ENCODE peak calls at places on chromosomes 12 and 14, in seven cellular contexts. T is H1, D is IMR-90, N is mesendoderm, M is mesenchymal stem cell, Q is H9, F is trophoblast cell. S is an unnamed sample.

GRCh38 chr14:65495196-65495595 is 82.7 kb downstream of the FUT8 start:
- DNase-seq in N (no peak), D (peak), Q (no peak), M (peak), F (no peak), T (no peak), S (no peak)

GRCh38 chr14:61563880-61564622 is 131.3 kb upstream of the HIF1A start:
- DNase-seq in F (peak), T (no peak), D (no peak), Q (no peak), M (no peak), N (no peak), S (no peak)

GRCh38 chr12:65487679-65488078 is 209.2 kb downstream of the MSRB3 start:
- DNase-seq in T (no peak), Q (no peak), N (no peak), M (no peak), F (no peak), D (no peak), S (no peak)

GRCh38 chr12:83140135-83140534 is 453.4 kb downstream of the TMTC2 start:
- DNase-seq in F (no peak), D (no peak), T (no peak), N (no peak), Q (no peak), M (no peak), S (no peak)

GRCh38 chr14:40599726-40600125 is 1007.0 kb upstream of the LRFN5 start:
- DNase-seq in F (peak), Q (no peak), D (no peak), M (no peak), T (no peak), N (no peak), S (no peak)

GRCh38 chr12:89183985-89184435 is 168.3 kb downstream of the DUSP6 start:
- DNase-seq in M (peak), F (peak), Q (no peak), N (no peak), D (peak), T (no peak), S (no peak)

GRCh38 chr12:70733385-70733784 is 96.2 kb upstream of the PTPRB start:
- DNase-seq in T (no peak), Q (no peak), D (peak), M (peak), N (peak), F (peak), S (peak)

GRCh38 chr14:102220031-102220430 is 80.3 kb downstream of the WDR20 start:
- DNase-seq in F (no peak), M (no peak), D (no peak), Q (no peak), N (no peak), T (peak), S (no peak)

GRCh38 chr12:131604146-131604844 is 106.6 kb upstream of the SFSWAP start:
- DNase-seq in N (no peak), T (no peak), M (no peak), Q (no peak), F (no peak), D (no peak), S (no peak)

GRCh38 chr12:52127683-52128450 is 48.4 kb downstream of the SMIM41 start:
- DNase-seq in F (no peak), T (no peak), M (no peak), D (no peak), N (no peak), Q (no peak), S (no peak)

GRCh38 chr12:62426095-62426488 is 40.5 kb upstream of the MON2 start:
- DNase-seq in M (peak), T (no peak), Q (no peak), F (no peak), N (no peak), D (peak), S (no peak)

GRCh38 chr12:53185582-53186153 is 4.9 kb upstream of the CSAD start:
- DNase-seq in F (no peak), T (no peak), D (no peak), M (no peak), N (no peak), Q (no peak), S (no peak)

GRCh38 chr14:105776924-105777323 is 250.5 kb downstream of the TMEM121 start:
- DNase-seq in F (no peak), M (no peak), N (no peak), D (no peak), Q (no peak), T (no peak), S (no peak)

GRCh38 chr14:90760591-90761316 is 55.5 kb downstream of the TTC7B start:
- DNase-seq in N (peak), D (peak), Q (peak), T (peak), F (peak), M (peak), S (peak)

GRCh38 chr14:68110989-68111704 is 291.6 kb downstream of the RAD51B start:
- DNase-seq in F (no peak), N (no peak), D (no peak), Q (no peak), T (no peak), M (no peak), S (no peak)

GRCh38 chr12:65248656-65249633 is 29.5 kb upstream of the MSRB3 start:
- DNase-seq in T (no peak), M (peak), D (no peak), Q (no peak), F (no peak), N (peak), S (no peak)

GRCh38 chr12:130440411-130441080 is 102.9 kb downstream of the PIWIL1 start:
- DNase-seq in D (no peak), Q (no peak), F (no peak), M (no peak), T (no peak), N (no peak), S (no peak)

GRCh38 chr12:46430340-46430948 is 57.9 kb upstream of the SLC38A2 start:
- DNase-seq in N (peak), M (peak), D (peak), Q (no peak), T (no peak), F (peak), S (no peak)

GRCh38 chr12:117042171-117042809 is 56.9 kb downstream of the TESC start:
- DNase-seq in N (peak), F (peak), D (peak), Q (no peak), T (no peak), M (peak), S (no peak)

GRCh38 chr12:113322353-113322752 is 12.6 kb downstream of the SLC8B1 start:
- DNase-seq in F (peak), N (no peak), D (peak), M (peak), Q (no peak), T (no peak), S (no peak)

GRCh38 chr12:12249216-12250050 is 17.4 kb downstream of the LRP6 start:
- DNase-seq in M (no peak), T (no peak), D (no peak), N (no peak), Q (no peak), F (no peak), S (no peak)

GRCh38 chr12:112716099-112717093 is 75.2 kb upstream of the RPH3A start:
- DNase-seq in M (no peak), N (peak), F (peak), D (no peak), T (peak), Q (peak), S (no peak)

GRCh38 chr12:14185441-14186192 is 179.9 kb upstream of the ATF7IP start:
- DNase-seq in M (peak), N (peak), F (peak), D (peak), T (peak), Q (peak), S (peak)

GRCh38 chr12:51087818-51088217 is 4.4 kb upstream of the CSRNP2 start:
- DNase-seq in D (no peak), N (no peak), Q (no peak), F (no peak), M (no peak), T (no peak), S (no peak)

GRCh38 chr12:100554608-100555077 is 18.8 kb upstream of the GAS2L3 start:
- DNase-seq in N (peak), T (no peak), F (peak), M (peak), Q (peak), D (peak), S (peak)

GRCh38 chr14:100116134-100116533 is 43.3 kb downstream of the DEGS2 start:
- DNase-seq in N (no peak), D (no peak), F (no peak), Q (no peak), M (no peak), T (no peak), S (no peak)

GRCh38 chr12:112261559-112261958 is 120.7 kb downstream of the HECTD4 start:
- DNase-seq in F (peak), M (no peak), D (no peak), Q (peak), T (no peak), N (peak), S (no peak)

GRCh38 chr14:87630808-87631207 is 362.2 kb downstream of the GALC start:
- DNase-seq in T (no peak), Q (no peak), M (peak), F (no peak), D (no peak), N (peak), S (no peak)

GRCh38 chr14:32329146-32329545 is at the start of gene AKAP6:
- DNase-seq in D (no peak), F (no peak), M (peak), N (peak), T (no peak), Q (no peak), S (peak)

GRCh38 chr14:30153662-30154061 is 226.0 kb upstream of the PRKD1 start:
- DNase-seq in D (no peak), N (no peak), T (no peak), Q (no peak), M (no peak), F (no peak), S (no peak)

GRCh38 chr14:91889477-91890211 is 22.3 kb upstream of the TC2N start:
- DNase-seq in D (no peak), T (no peak), M (no peak), Q (no peak), F (no peak), N (no peak), S (no peak)

GRCh38 chr14:85223667-85224066 is 306.3 kb upstream of the FLRT2 start:
- DNase-seq in N (peak), D (no peak), T (no peak), Q (no peak), M (no peak), F (no peak), S (no peak)

GRCh38 chr12:51938744-51939143 is 12.8 kb upstream of the ACVR1B start:
- DNase-seq in T (no peak), F (no peak), D (no peak), M (no peak), N (no peak), Q (no peak), S (no peak)

GRCh38 chr14:96178674-96179321 is 25.8 kb upstream of the BDKRB2 start:
- DNase-seq in T (no peak), F (peak), Q (no peak), M (peak), D (peak), N (no peak), S (no peak)

GRCh38 chr14:69763761-69764510 is 3.0 kb upstream of the SRSF5 start:
- DNase-seq in T (no peak), F (no peak), D (peak), N (no peak), M (peak), Q (no peak), S (no peak)

GRCh38 chr14:69548566-69548965 is 26.1 kb downstream of the CCDC177 start:
- DNase-seq in T (no peak), M (no peak), F (no peak), Q (no peak), N (no peak), D (no peak), S (no peak)

GRCh38 chr12:24177889-24178288 is 228.4 kb upstream of the SOX5 start:
- DNase-seq in Q (no peak), F (no peak), D (no peak), T (no peak), M (peak), N (no peak), S (no peak)

GRCh38 chr14:77663289-77663688 is 44.5 kb downstream of the ALKBH1 start:
- DNase-seq in M (peak), T (no peak), Q (no peak), N (peak), D (peak), F (peak), S (no peak)

GRCh38 chr12:65277994-65278575 is 398 bp upstream of the MSRB3 start:
- DNase-seq in N (peak), T (no peak), D (no peak), M (peak), F (no peak), Q (peak), S (no peak)

GRCh38 chr12:132259872-132260695 is 69.3 kb downstream of the GALNT9 start:
- DNase-seq in M (no peak), D (no peak), F (no peak), N (no peak), T (no peak), Q (no peak), S (no peak)

GRCh38 chr12:105420659-105421240 is 90.3 kb downstream of the C12orf75 start:
- DNase-seq in D (peak), T (peak), N (peak), M (peak), F (peak), Q (peak), S (peak)
- H3K9ac ChIP-seq in D (no peak), T (no peak), N (no peak), M (no peak), F (no peak), Q (no peak), S (no peak)

DNA sequence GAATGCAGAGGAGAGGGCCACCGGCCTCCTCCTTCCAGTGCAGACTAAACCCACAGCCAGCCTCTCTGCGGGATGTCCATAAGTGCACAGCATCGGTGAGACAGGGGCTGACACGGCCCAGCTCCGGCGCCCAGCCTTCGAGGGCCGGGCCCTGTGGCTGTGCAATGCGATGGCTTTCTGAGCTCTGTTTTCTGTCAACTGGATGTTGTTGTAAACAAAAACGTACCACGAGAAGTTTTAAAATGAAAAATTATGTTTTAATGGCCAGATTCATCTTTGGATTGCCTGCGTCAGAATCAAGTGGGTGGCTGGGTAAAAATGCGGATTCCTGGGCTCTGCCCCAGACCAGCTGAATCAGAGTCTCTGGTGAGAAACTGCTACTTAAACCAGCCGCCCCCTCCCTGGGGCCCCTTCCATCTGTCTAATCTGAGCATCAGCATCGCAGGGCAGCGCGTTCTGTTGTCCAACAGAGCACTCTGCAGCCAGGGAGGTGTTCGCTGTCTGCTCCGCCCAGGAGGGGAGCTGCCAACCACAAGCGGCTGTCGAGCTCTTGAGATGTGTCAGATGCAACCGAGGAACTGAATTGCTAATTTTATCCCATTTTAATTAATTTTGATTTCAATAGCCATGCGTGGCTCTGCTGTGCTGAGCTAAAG is 133.4 kb downstream of the RFLNA start:
- DNase-seq in M (peak), T (no peak), Q (no peak), N (no peak), F (no peak), D (peak), S (no peak)
- H2AK5ac ChIP-seq in M (no peak), T (no peak), Q (no peak), N (no peak), F (no peak), D (peak), S (no peak)

DNA sequence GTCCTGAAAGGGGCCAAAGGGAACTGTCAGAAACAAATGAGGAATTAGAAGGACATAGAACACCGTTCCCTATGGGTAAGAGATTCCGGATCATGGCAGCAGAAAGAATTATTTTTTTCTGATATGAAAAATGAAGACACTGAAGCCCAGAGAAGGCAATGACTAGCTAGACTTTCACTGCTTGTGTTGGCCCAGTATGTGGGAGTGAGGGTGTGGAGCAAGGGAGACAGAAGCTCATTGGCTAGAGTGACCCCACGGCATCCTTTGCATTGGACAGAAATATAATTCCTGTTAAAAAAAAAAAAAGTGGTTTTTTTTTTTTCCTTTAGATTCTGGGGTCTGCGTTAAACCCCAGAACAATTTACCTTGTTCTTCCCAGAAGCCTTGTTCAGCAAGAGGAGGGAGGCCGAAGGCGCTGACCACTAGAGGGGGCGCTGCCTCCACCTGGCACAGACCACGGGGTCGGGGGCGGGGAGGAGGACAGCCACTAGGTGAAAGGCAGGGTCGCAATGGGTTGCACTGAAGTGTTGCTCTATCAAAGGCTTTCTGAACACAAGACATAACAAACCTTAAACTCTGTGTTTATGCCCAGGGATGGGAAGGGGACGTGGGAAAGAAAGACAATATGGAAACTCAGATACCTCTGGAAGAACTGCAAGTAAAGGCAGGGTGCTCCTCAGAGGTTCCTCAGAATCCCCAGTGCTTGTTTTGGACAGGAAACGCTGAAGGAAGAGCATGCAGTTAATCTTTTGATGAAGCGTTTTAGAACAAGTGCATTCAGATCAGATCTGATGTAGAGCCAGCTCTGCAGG is 156.8 kb downstream of the KCNA5 start:
- DNase-seq in N (peak), M (peak), T (peak), F (peak), D (peak), Q (peak), S (peak)
- H3K9ac ChIP-seq in N (no peak), M (no peak), T (no peak), F (no peak), D (no peak), Q (no peak), S (no peak)

GRCh38 chr12:76409074-76409473 is 60.9 kb upstream of the BBS10 start:
- DNase-seq in D (no peak), T (no peak), N (no peak), M (no peak), Q (no peak), F (no peak), S (no peak)

GRCh38 chr12:76407710-76408109 is 59.5 kb upstream of the BBS10 start:
- DNase-seq in F (no peak), D (no peak), M (no peak), T (no peak), N (no peak), Q (no peak), S (no peak)

GRCh38 chr12:76413121-76413520 is 64.9 kb upstream of the BBS10 start:
- DNase-seq in Q (no peak), D (no peak), N (no peak), M (no peak), F (no peak), T (no peak), S (no peak)

DNA sequence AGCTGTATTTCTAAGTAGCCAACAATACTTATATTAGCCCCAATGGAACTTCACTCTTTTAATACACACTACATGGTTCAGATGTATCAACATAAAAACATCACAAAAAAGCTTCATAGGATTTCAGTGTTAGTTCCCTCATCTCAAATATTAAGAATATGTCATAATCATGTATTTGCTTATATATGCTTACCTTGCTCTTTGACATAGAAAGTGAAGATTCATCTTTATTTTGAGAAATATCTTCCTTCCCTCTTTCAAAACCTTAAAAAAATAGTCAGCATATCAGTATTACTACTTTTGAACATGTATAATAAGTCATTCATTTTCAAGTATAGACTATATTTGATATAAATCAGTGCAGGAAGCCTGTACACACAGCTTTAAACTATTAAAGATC is 62.2 kb upstream of the BBS10 start:
- DNase-seq in T (no peak), D (no peak), Q (no peak), N (no peak), M (no peak), F (no peak), S (no peak)
- H2AK5ac ChIP-seq in T (no peak), D (no peak), Q (no peak), N (no peak), M (no peak), F (no peak), S (no peak)

GRCh38 chr12:101931498-101932326 is 54.3 kb downstream of the DRAM1 start:
- DNase-seq in D (no peak), F (no peak), Q (no peak), T (no peak), M (no peak), N (no peak), S (no peak)

GRCh38 chr12:101935769-101936741 is 58.7 kb downstream of the DRAM1 start:
- DNase-seq in M (peak), D (peak), T (no peak), Q (no peak), N (peak), F (peak), S (no peak)

GRCh38 chr12:101929365-101930041 is 52.1 kb downstream of the DRAM1 start:
- DNase-seq in M (no peak), Q (no peak), D (no peak), F (no peak), T (no peak), N (no peak), S (no peak)

GRCh38 chr12:101939306-101939705 is 61.9 kb downstream of the DRAM1 start:
- DNase-seq in M (no peak), F (no peak), D (no peak), Q (no peak), T (no peak), N (no peak), S (no peak)

DNA sequence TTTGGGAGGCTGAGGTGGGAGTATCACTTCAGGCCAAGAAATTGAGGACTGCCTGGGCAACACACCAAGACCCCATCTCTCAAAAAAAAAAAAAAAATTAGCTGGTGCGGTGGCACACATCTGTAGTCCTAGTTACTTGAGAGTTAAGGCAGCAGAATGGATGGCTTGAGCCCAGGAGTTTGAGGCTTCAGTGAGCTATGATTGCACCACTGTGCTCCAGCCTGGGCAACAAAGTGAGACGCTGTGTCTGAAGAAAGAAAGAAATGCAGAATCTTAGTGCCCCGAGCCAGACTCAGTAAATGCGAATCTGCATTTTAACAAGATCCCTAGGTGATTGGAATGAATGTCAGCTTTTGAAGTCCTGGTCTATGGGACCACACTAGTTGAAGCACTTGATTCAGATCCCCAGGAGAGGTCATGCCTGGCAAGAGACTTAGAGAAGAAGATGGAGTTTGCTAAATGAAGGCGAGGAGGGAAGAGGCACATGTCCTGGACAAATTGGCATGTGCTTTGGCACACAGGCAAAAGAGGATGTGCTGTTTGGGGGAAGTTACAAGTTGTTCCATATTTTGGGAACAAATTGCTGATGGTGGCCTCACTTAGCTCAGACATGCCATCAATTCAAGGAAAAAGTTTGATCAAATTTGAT is 56.6 kb downstream of the DRAM1 start:
- DNase-seq in N (no peak), M (no peak), Q (no peak), F (no peak), T (no peak), D (no peak), S (no peak)
- H3K9ac ChIP-seq in N (no peak), M (no peak), Q (no peak), F (no peak), T (no peak), D (no peak), S (no peak)